ENCODE peak calls at places on chromosomes 16 and 17, in nine cellular contexts. H is H54, U is H1, P is heart left ventricle, K is ovary, O is esophagus squamous epithelium, T is IMR-90, J is GM12891, M is spleen. C is an unnamed sample.

GRCh38 chr17:38572665-38573365 is 32.9 kb downstream of the SRCIN1 start:
- DNase-seq in H (no peak), U (no peak), P (no peak), K (no peak), O (no peak), T (no peak), J (peak), M (no peak), C (peak)

GRCh38 chr17:80886641-80887573 is 104.7 kb upstream of the CHMP6 start:
- DNase-seq in H (no peak), U (no peak), P (no peak), K (no peak), O (no peak), T (no peak), J (no peak), M (peak), C (no peak)

GRCh38 chr16:17563340-17563739 is 92.6 kb upstream of the XYLT1 start:
- DNase-seq in H (no peak), U (no peak), P (no peak), K (no peak), O (no peak), T (no peak), J (no peak), M (no peak), C (no peak)

GRCh38 chr16:70563571-70563970 is 40.0 kb downstream of the SF3B3 start:
- DNase-seq in H (no peak), U (no peak), P (no peak), K (no peak), O (no peak), T (no peak), J (no peak), M (no peak), C (no peak)

GRCh38 chr16:81632392-81633146 is 146.5 kb upstream of the PLCG2 start:
- DNase-seq in H (peak), U (no peak), P (no peak), K (no peak), O (no peak), T (peak), J (no peak), M (peak), C (peak)

GRCh38 chr16:13077816-13078215 is 176.4 kb downstream of the SHISA9 start:
- DNase-seq in H (no peak), U (no peak), P (no peak), K (no peak), O (no peak), T (no peak), J (no peak), M (no peak), C (no peak)

GRCh38 chr17:29933379-29933778 is 3.4 kb upstream of the SSH2 start:
- DNase-seq in H (no peak), U (no peak), P (no peak), K (no peak), O (no peak), T (peak), J (no peak), M (no peak), C (no peak)

GRCh38 chr17:81057079-81057730 is 22.3 kb downstream of the BAIAP2 start:
- DNase-seq in H (peak), U (no peak), P (peak), K (no peak), O (no peak), T (no peak), J (no peak), M (no peak), C (peak)

GRCh38 chr16:54503011-54503410 is 216.4 kb upstream of the IRX3 start:
- DNase-seq in H (no peak), U (no peak), P (peak), K (no peak), O (no peak), T (no peak), J (no peak), M (no peak), C (no peak)

GRCh38 chr17:28227278-28228108 is 91.5 kb upstream of the TMEM97 start:
- DNase-seq in H (peak), U (peak), P (no peak), K (peak), O (no peak), T (no peak), J (peak), M (peak), C (peak)

GRCh38 chr16:31700200-31700529 is 172.5 kb downstream of the AHSP start:
- DNase-seq in H (no peak), U (no peak), P (no peak), K (no peak), O (no peak), T (no peak), J (peak), M (no peak), C (no peak)

GRCh38 chr16:4081577-4082021 is 34.6 kb downstream of the ADCY9 start:
- DNase-seq in H (no peak), U (no peak), P (no peak), K (no peak), O (no peak), T (peak), J (no peak), M (no peak), C (no peak)

GRCh38 chr17:75615301-75615700 is 17.9 kb upstream of the SMIM5 start:
- DNase-seq in H (no peak), U (no peak), P (no peak), K (no peak), O (no peak), T (no peak), J (no peak), M (no peak), C (no peak)

GRCh38 chr16:66954097-66954659 is 6.9 kb upstream of the CES3 start:
- DNase-seq in H (peak), U (peak), P (peak), K (peak), O (no peak), T (peak), J (no peak), M (no peak), C (peak)

GRCh38 chr17:1487939-1488825 is 4.3 kb downstream of the MYO1C start:
- DNase-seq in H (peak), U (peak), P (peak), K (peak), O (no peak), T (peak), J (peak), M (peak), C (peak)
- TF ChIP-seq POLR2A in H (peak), U (peak), P (no peak), K (peak), O (no peak), T (no peak), J (no peak), M (no peak), C (no peak)

DNA sequence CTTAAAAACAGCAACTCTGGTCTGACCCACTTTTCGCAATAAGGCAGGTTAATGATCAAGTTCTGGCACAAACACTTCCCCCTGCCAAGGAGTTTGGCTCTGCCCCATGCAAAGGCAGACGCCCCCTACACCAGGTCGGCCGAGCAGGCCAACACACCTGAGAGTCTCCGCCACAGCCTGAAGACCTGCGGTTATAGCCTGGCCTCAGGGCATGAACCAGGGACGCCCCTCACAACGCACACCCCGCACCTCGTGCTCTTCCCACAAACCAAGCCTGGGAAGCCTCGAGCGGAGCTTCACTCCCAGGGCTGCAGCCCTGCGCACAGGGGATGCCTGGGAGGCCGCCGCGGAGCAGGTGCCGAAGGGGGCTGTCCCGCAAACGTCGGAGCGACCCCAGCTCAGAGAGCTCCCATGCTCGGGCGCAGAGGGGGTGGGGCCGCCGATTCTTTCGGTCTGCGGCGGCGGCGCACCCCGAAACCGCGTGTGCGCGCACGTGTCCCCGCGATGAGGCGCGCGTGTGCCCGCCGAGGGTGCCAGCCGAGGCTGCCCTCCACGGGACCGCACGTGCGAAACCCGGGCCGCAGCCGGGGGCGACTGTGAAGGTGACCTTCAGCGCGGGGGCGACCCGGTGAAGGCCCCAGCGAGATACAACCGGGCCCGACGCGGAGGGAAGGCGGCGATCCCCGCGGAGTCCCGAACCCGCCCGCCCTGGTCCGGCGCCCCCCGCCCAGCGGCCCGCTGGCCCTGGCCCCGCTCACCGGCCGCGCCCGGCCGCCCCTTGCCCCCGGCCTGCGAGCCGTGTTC is 558 bp downstream of the CLUH start:
- DNase-seq in H (no peak), U (no peak), P (no peak), K (no peak), O (no peak), T (no peak), J (no peak), M (no peak), C (no peak)
- TF ChIP-seq POLR2A in H (no peak), U (no peak), P (no peak), K (no peak), O (no peak), T (no peak), J (no peak), M (no peak), C (no peak)

GRCh38 chr17:49788443-49789277 is at the start of gene KAT7:
- DNase-seq in H (peak), U (peak), P (peak), K (peak), O (peak), T (peak), J (peak), M (peak), C (peak)
- TF ChIP-seq POLR2A in H (peak), U (peak), P (peak), K (peak), O (no peak), T (peak), J (peak), M (peak), C (no peak)

GRCh38 chr17:65561394-65562205 is at the start of gene AXIN2:
- DNase-seq in H (peak), U (peak), P (peak), K (peak), O (peak), T (peak), J (peak), M (peak), C (peak)

GRCh38 chr17:65559483-65559801 is 2.0 kb downstream of the AXIN2 start:
- DNase-seq in H (no peak), U (no peak), P (no peak), K (no peak), O (no peak), T (no peak), J (no peak), M (no peak), C (no peak)

GRCh38 chr17:65562206-65562531 is 721 bp upstream of the AXIN2 start:
- DNase-seq in H (no peak), U (no peak), P (no peak), K (no peak), O (no peak), T (no peak), J (no peak), M (no peak), C (no peak)

GRCh38 chr17:65559802-65560627 is 1.4 kb downstream of the AXIN2 start:
- DNase-seq in H (no peak), U (peak), P (peak), K (peak), O (no peak), T (no peak), J (no peak), M (peak), C (peak)

DNA sequence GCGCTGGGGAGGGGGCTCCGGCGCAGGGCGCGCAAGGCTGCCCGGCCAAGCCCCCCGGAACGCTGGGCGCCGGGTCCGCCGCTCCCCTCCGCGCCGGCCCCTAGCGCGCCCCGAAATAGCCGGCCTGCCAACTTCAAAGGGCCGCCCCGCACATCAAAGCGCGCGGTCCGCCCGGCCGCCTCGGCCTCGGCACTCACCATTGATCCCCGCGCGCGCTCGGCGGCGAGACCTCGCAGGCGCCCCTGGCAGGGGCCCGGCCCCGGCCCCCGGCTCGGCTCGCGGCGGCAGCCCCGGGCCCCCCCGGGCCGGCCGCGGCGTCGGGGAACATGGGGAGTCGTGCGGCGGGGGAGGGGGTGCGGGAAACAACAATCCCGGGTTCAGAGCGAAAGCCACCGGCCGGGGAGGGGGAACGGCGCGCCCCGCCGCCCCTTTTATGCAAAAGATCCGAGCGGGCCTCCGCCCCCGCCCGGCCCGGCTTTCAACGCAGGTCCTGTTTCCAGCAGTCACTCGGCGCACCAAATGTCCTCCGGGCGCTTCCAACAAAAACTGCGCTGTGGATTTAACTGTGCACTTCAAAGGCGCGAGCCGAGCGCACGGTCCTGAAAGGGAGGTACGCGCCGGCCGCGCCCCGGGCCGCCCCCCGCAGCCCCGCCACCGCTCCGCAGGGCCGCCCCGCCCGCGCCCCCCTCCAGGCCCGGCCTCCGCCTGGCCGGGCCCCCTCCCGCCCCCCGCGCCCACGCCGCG is 648 bp downstream of the AXIN2 start:
- DNase-seq in H (peak), U (peak), P (peak), K (peak), O (peak), T (peak), J (peak), M (peak), C (peak)
- TF ChIP-seq POLR2A in H (no peak), U (no peak), P (no peak), K (peak), O (no peak), T (no peak), J (no peak), M (no peak), C (no peak)

GRCh38 chr17:3963214-3964201 is 729 bp downstream of the ATP2A3 start:
- DNase-seq in H (no peak), U (peak), P (no peak), K (no peak), O (peak), T (no peak), J (peak), M (peak), C (no peak)
- TF ChIP-seq POLR2A in H (no peak), U (no peak), P (no peak), K (no peak), O (no peak), T (no peak), J (no peak), M (no peak), C (no peak)

GRCh38 chr16:75202069-75202590 is 4.8 kb downstream of the CTRB2 start:
- DNase-seq in H (no peak), U (no peak), P (no peak), K (no peak), O (no peak), T (no peak), J (no peak), M (peak), C (no peak)

GRCh38 chr16:75203106-75203505 is 3.9 kb downstream of the CTRB2 start:
- DNase-seq in H (no peak), U (no peak), P (no peak), K (no peak), O (no peak), T (no peak), J (no peak), M (peak), C (no peak)

GRCh38 chr16:75203667-75204409 is 3.1 kb downstream of the CTRB2 start:
- DNase-seq in H (no peak), U (no peak), P (no peak), K (no peak), O (no peak), T (no peak), J (no peak), M (peak), C (no peak)

GRCh38 chr16:75206749-75207451 is at the start of gene CTRB2:
- DNase-seq in H (no peak), U (no peak), P (no peak), K (no peak), O (no peak), T (no peak), J (no peak), M (no peak), C (no peak)

GRCh38 chr16:75204410-75204758 is 2.6 kb downstream of the CTRB2 start:
- DNase-seq in H (no peak), U (no peak), P (no peak), K (no peak), O (no peak), T (no peak), J (no peak), M (no peak), C (no peak)
- TF ChIP-seq POLR2A in H (no peak), U (no peak), P (no peak), K (no peak), O (no peak), T (no peak), J (no peak), M (no peak), C (no peak)

DNA sequence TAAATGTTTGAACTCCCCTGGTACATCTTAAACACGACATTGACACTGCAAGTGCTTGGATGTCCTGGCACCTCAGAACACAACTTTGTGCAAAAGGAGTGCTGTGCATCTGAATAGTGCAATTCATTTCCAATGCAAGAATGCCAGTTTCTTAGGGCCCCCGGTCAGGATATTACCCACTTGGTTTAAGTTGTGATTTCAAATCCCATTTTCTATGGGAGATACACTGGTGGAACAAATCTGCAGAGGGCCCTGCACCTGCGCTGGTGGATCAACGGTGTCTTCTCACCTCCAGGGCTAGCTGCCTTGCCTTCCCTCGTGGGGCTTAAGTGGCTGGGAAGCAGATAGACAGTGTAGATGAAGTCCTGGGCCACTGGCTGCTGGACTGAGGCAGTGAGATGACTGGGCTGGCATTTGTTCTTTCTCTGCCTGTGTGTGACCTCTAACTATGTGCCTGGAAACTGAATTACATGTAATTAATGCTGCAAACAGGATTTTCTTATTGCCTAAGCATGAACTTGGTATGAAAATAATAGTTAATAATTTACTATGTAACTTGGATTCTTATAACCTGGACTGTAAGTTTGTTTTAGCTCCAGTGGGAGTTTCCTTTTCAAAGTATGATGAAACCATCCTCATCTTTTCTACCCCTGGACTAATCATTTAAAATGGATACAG is 20.9 kb downstream of the HAPSTR1 start:
- DNase-seq in H (no peak), U (no peak), P (no peak), K (no peak), O (no peak), T (no peak), J (no peak), M (no peak), C (no peak)
- TF ChIP-seq POLR2A in H (no peak), U (peak), P (no peak), K (no peak), O (no peak), T (no peak), J (no peak), M (no peak), C (no peak)

GRCh38 chr17:16568541-16569357 is at the start of gene ZNF287:
- DNase-seq in H (peak), U (peak), P (peak), K (peak), O (peak), T (peak), J (peak), M (peak), C (peak)
- TF ChIP-seq POLR2A in H (peak), U (peak), P (no peak), K (peak), O (no peak), T (no peak), J (no peak), M (no peak), C (no peak)

GRCh38 chr17:57572600-57572999 is 172.5 kb downstream of the CCDC182 start:
- DNase-seq in H (no peak), U (no peak), P (no peak), K (no peak), O (no peak), T (no peak), J (no peak), M (no peak), C (no peak)
- TF ChIP-seq POLR2A in H (no peak), U (no peak), P (no peak), K (no peak), O (no peak), T (no peak), J (no peak), M (no peak), C (no peak)

GRCh38 chr16:1469693-1470201 is 5.1 kb downstream of the CLCN7 start:
- DNase-seq in H (no peak), U (peak), P (no peak), K (no peak), O (no peak), T (no peak), J (no peak), M (no peak), C (no peak)
- TF ChIP-seq POLR2A in H (no peak), U (no peak), P (no peak), K (no peak), O (no peak), T (no peak), J (peak), M (no peak), C (no peak)